ENCODE peak calls at places on chromosomes 5 and 9, in nine cellular contexts. C, W, P, R, I, D, J, K and H are unnamed samples.

GRCh38 chr5:6169660-6170059 is 208.7 kb downstream of the MED10 start:
- DNase-seq in C (no peak), W (no peak), P (no peak), R (no peak), I (no peak), D (no peak), J (no peak), K (no peak), H (no peak)

GRCh38 chr9:79812099-79812498 is 240.3 kb downstream of the TLE4 start:
- DNase-seq in C (no peak), W (no peak), P (no peak), R (no peak), I (no peak), D (no peak), J (no peak), K (no peak), H (no peak)

GRCh38 chr9:127444921-127445850 is 6.0 kb downstream of the RPL12 start:
- DNase-seq in C (no peak), W (peak; percentile 27), P (no peak), R (no peak), I (no peak), D (peak; percentile 17), J (no peak), K (no peak), H (no peak)

GRCh38 chr5:138491669-138492551 is 26.6 kb downstream of the EGR1 start:
- DNase-seq in C (peak; percentile 92), W (peak; percentile 92), P (peak; percentile 96), R (peak; percentile 89), I (peak; percentile 95), D (peak; percentile 90), J (no peak), K (peak; percentile 84), H (peak; percentile 97)

GRCh38 chr9:101408374-101409078 is 9.9 kb downstream of the ZNF189 start:
- DNase-seq in C (no peak), W (no peak), P (no peak), R (no peak), I (no peak), D (no peak), J (no peak), K (no peak), H (no peak)

GRCh38 chr5:38468202-38468656 is 88.2 kb downstream of the LIFR start:
- DNase-seq in C (no peak), W (no peak), P (no peak), R (no peak), I (no peak), D (no peak), J (no peak), K (peak; percentile 83), H (peak; percentile 82)

GRCh38 chr5:151126199-151126645 is 31.4 kb downstream of the ANXA6 start:
- DNase-seq in C (peak; percentile 75), W (peak; percentile 47), P (peak; percentile 39), R (peak; percentile 77), I (no peak), D (peak; percentile 80), J (no peak), K (peak; percentile 57), H (peak; percentile 86)

GRCh38 chr5:140565024-140565779 is 574 bp downstream of the SLC35A4 start:
- DNase-seq in C (no peak), W (no peak), P (no peak), R (no peak), I (no peak), D (no peak), J (no peak), K (peak; percentile 56), H (no peak)

GRCh38 chr9:134335095-134335489 is 8.8 kb downstream of the RXRA start:
- DNase-seq in C (no peak), W (no peak), P (no peak), R (no peak), I (no peak), D (no peak), J (no peak), K (no peak), H (no peak)

GRCh38 chr9:126528111-126528510 is 85.6 kb upstream of the LMX1B start:
- DNase-seq in C (no peak), W (no peak), P (no peak), R (no peak), I (no peak), D (no peak), J (no peak), K (no peak), H (no peak)

GRCh38 chr5:89128097-89128496 is 245.1 kb upstream of the MEF2C start:
- DNase-seq in C (no peak), W (no peak), P (no peak), R (no peak), I (no peak), D (peak; percentile 10), J (no peak), K (peak; percentile 14), H (no peak)

GRCh38 chr9:95506438-95506691 is 10.4 kb downstream of the PTCH1 start:
- DNase-seq in C (peak; percentile 63), W (no peak), P (no peak), R (peak; percentile 48), I (peak; percentile 36), D (no peak), J (no peak), K (no peak), H (no peak)

DNA sequence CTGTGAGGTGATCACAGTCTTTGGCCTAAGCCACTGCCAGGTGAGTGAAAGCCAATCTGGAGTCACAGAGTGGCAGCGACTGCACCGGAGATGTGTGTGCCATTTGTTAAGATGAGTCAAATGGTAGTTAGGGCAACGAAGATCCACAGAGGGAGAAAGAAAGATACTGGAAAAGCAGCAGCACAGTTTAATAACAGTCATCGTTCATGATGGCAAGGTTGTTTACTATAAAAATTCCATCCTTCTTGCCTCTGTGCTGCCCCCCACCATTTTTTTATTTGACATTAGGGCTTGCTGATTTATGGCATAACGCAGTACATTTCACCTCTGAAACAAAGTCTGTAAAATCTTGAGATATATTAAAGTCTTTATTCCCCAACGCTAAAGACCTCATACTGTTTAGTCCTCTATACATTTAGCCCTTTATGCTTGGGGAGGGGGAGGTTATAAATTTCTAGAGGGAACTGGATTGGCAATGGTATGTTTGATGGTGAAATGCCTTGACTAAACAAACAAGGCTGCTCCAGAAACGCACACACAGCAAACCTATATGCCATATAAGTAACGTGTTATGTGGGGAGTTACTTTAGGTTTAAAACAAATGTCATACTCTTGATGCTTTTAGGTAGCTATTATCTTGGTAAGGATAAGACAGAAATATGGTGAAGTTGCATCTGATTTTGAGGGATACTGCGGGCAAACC is 55.8 kb upstream of the ABL1 start:
- DNase-seq in C (no peak), W (no peak), P (no peak), R (no peak), I (no peak), D (no peak), J (peak; percentile 22), K (no peak), H (peak; percentile 79)
- TF ChIP-seq POLR2AphosphoS5 in C (no peak), W (no peak), P (no peak), R (peak; percentile 63), I (no peak), D (no peak), J (no peak), K (no peak), H (peak; percentile 89)

GRCh38 chr9:68836788-68837187 is 131.7 kb downstream of the PIP5K1B start:
- DNase-seq in C (no peak), W (no peak), P (no peak), R (no peak), I (no peak), D (no peak), J (no peak), K (no peak), H (no peak)

GRCh38 chr9:68832853-68833518 is 127.9 kb downstream of the PIP5K1B start:
- DNase-seq in C (no peak), W (peak; percentile 71), P (no peak), R (no peak), I (no peak), D (no peak), J (no peak), K (no peak), H (no peak)

GRCh38 chr9:68827833-68828744 is 123.0 kb downstream of the PIP5K1B start:
- DNase-seq in C (no peak), W (no peak), P (no peak), R (no peak), I (no peak), D (no peak), J (no peak), K (no peak), H (no peak)

GRCh38 chr9:68834931-68835520 is 130.0 kb downstream of the PIP5K1B start:
- DNase-seq in C (no peak), W (no peak), P (no peak), R (no peak), I (no peak), D (no peak), J (no peak), K (no peak), H (no peak)

DNA sequence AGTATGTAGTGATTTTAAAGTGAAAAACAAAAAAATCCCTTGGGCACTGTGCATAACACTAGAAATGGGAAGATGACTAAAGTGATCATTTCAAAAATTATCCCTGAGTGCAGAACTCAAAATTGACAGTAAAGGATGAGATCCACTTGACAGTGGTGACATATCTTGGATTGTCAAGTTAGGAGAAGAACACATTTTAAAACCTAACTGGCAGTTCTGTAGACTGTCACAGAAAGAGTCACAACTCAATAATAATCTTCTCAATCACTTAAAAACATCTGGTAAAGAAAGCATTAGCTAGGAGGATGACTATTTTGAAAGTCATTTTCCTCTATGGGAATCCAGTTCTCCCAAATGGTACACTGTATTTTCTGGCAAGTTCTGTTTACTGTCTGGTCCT is 127.1 kb downstream of the PIP5K1B start:
- DNase-seq in C (no peak), W (no peak), P (no peak), R (no peak), I (no peak), D (no peak), J (no peak), K (no peak), H (no peak)
- TF ChIP-seq POLR2AphosphoS5 in C (no peak), W (no peak), P (no peak), R (no peak), I (no peak), D (no peak), J (no peak), K (no peak), H (peak; percentile 51)

DNA sequence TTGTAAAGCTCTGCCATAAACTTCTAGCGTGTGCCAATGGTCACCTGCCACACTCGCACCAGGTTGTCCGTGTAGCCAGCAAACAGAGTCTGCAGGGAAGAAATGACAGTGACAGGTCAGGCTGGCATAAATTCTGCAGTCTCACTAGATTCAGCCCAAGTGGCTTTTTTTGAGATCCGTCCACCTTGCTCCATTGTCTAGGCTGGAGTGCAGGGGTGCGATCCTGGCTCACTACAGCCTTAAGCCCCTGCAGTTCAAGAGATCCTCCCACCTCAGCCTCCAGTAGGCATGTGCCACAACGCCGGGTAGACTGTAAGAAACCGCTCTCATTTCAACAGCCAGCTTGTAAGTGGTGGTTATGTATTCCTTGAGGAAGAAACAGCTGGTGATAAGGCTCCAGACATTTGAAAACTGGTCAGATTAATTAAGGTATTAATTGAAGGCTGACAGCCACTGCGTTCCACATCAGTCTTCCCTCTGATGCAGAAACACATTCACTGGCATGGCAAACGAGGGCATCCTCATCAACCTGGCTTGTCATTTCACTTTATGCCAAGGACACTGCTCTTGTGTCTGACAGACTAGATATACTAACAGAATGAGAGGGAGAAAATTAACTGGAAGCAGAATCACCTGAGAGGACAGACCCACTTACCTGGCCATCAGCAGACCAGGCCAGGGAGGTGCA is 6.6 kb downstream of the RACK1 start:
- DNase-seq in C (no peak), W (no peak), P (no peak), R (no peak), I (no peak), D (no peak), J (no peak), K (no peak), H (no peak)
- TF ChIP-seq POLR2AphosphoS5 in C (no peak), W (no peak), P (no peak), R (no peak), I (no peak), D (no peak), J (no peak), K (no peak), H (no peak)

GRCh38 chr9:71778085-71778484 is 9.8 kb upstream of the CEMIP2 start:
- DNase-seq in C (no peak), W (no peak), P (no peak), R (no peak), I (no peak), D (no peak), J (no peak), K (no peak), H (no peak)
- TF ChIP-seq POLR2AphosphoS5 in C (no peak), W (no peak), P (no peak), R (no peak), I (no peak), D (no peak), J (no peak), K (no peak), H (no peak)